ENCODE peak calls at places on chromosome 1, in five cellular contexts. L is GM23338, X is activated T-cell treated with anti-CD3 and anti-CD28 coated beads for 4 hours, O is NCI-H460, N is neural crest cell. Q is an unnamed sample.

GRCh38 chr1:219422811-219423598 is 189.9 kb downstream of the ZC3H11B start:
- DNase-seq in L (no peak), X (no peak), O (no peak), N (no peak), Q (no peak)

GRCh38 chr1:78645728-78646127 is 3.9 kb upstream of the IFI44 start:
- DNase-seq in L (no peak), X (no peak), O (no peak), N (no peak), Q (no peak)

GRCh38 chr1:156805766-156806511 is 10.7 kb downstream of the SH2D2A start:
- DNase-seq in L (no peak), X (no peak), O (no peak), N (no peak), Q (no peak)

GRCh38 chr1:38564946-38565570 is 294.5 kb downstream of the RRAGC start:
- DNase-seq in L (no peak), X (no peak), O (no peak), N (no peak), Q (no peak)

GRCh38 chr1:107318932-107319331 is 178.1 kb downstream of the NTNG1 start:
- DNase-seq in L (peak; percentile 48), X (no peak), O (no peak), N (no peak), Q (peak; percentile 3)

GRCh38 chr1:34980715-34981114 is 4.4 kb downstream of the TMEM35B start:
- DNase-seq in L (no peak), X (no peak), O (no peak), N (no peak), Q (no peak)

GRCh38 chr1:45833361-45833760 is 29.9 kb downstream of the MAST2 start:
- DNase-seq in L (no peak), X (no peak), O (no peak), N (no peak), Q (no peak)

GRCh38 chr1:173430707-173431662 is 46.1 kb upstream of the PRDX6 start:
- DNase-seq in L (peak; percentile 98), X (peak; percentile 90), O (peak; percentile 96), N (peak; percentile 95), Q (peak; percentile 93)

GRCh38 chr1:165828103-165828558 is 717 bp downstream of the UCK2 start:
- DNase-seq in L (peak; percentile 54), X (peak; percentile 24), O (no peak), N (peak; percentile 50), Q (peak; percentile 60)

GRCh38 chr1:246667773-246668172 is 56.4 kb upstream of the SCCPDH start:
- DNase-seq in L (no peak), X (no peak), O (no peak), N (no peak), Q (no peak)

GRCh38 chr1:205343431-205344009 is 13.2 kb downstream of the KLHDC8A start:
- DNase-seq in L (peak; percentile 78), X (no peak), O (no peak), N (peak; percentile 49), Q (no peak)

GRCh38 chr1:242470774-242471173 is 53.7 kb downstream of the PLD5 start:
- DNase-seq in L (no peak), X (no peak), O (no peak), N (no peak), Q (no peak)

GRCh38 chr1:1959840-1960479 is 40.9 kb upstream of the TMEM52 start:
- DNase-seq in L (peak; percentile 96), X (peak; percentile 44), O (peak; percentile 60), N (peak; percentile 81), Q (peak; percentile 94)

GRCh38 chr1:13548281-13548680 is 34.5 kb upstream of the LRRC38 start:
- DNase-seq in L (no peak), X (no peak), O (no peak), N (no peak), Q (no peak)

Q was measured in ELF-1.